ENCODE peak calls at places on chromosomes 16 and 17, in six cellular contexts. Q is WTC11; S is glutamatergic neuron; V is stimulated activated CD4-positive, alpha-beta T cell treated with anti-CD3 and anti-CD28 coated beads, Interleukin-2, amount 100 ng/mL, for 48 hours; D is nephron progenitor cell; L is DND-41. U is an unnamed sample.

GRCh38 chr16:56348168-56349085 is 76.9 kb downstream of the AMFR start:
- DNase-seq in Q (no peak), S (no peak), V (no peak), D (no peak), L (no peak), U (no peak)

GRCh38 chr17:59842901-59843652 is 49.7 kb downstream of the TUBD1 start:
- DNase-seq in Q (no peak), S (no peak), V (peak; percentile 68), D (no peak), L (no peak), U (peak; percentile 98)

GRCh38 chr17:59572301-59572924 is 7.0 kb downstream of the DHX40 start:
- DNase-seq in Q (no peak), S (no peak), V (no peak), D (no peak), L (no peak), U (peak; percentile 81)

GRCh38 chr16:85584192-85584757 is 28.8 kb upstream of the GSE1 start:
- DNase-seq in Q (no peak), S (no peak), V (no peak), D (no peak), L (no peak), U (no peak)

GRCh38 chr16:3101018-3101840 is 2.1 kb upstream of the ZSCAN10 start:
- DNase-seq in Q (peak; percentile 61), S (no peak), V (no peak), D (no peak), L (peak; percentile 24), U (peak; percentile 40)

GRCh38 chr17:35965272-35965671 is 16.0 kb downstream of the CCL16 start:
- DNase-seq in Q (no peak), S (no peak), V (no peak), D (no peak), L (no peak), U (no peak)

GRCh38 chr16:3681206-3681605 is 26.7 kb downstream of the DNASE1 start:
- DNase-seq in Q (no peak), S (no peak), V (no peak), D (no peak), L (no peak), U (peak; percentile 8)

GRCh38 chr16:55043499-55043898 is 112.8 kb downstream of the IRX5 start:
- DNase-seq in Q (no peak), S (no peak), V (no peak), D (no peak), L (no peak), U (no peak)

GRCh38 chr17:57410169-57410568 is 153.8 kb downstream of the MSI2 start:
- DNase-seq in Q (no peak), S (no peak), V (no peak), D (no peak), L (no peak), U (no peak)

GRCh38 chr16:19105891-19106624 is 7.7 kb upstream of the ITPRIPL2 start:
- DNase-seq in Q (no peak), S (no peak), V (no peak), D (no peak), L (no peak), U (no peak)

GRCh38 chr17:50064253-50064991 is 8.5 kb downstream of the ITGA3 start:
- DNase-seq in Q (no peak), S (no peak), V (no peak), D (peak; percentile 29), L (no peak), U (peak; percentile 95)

GRCh38 chr17:60087882-60088669 is 9.4 kb upstream of the HEATR6 start:
- DNase-seq in Q (no peak), S (no peak), V (no peak), D (no peak), L (no peak), U (peak; percentile 76)

GRCh38 chr16:84177740-84178070 is 9.2 kb downstream of the TAF1C start:
- DNase-seq in Q (no peak), S (no peak), V (no peak), D (no peak), L (no peak), U (peak; percentile 38)

GRCh38 chr17:6894206-6894528 is 62.6 kb upstream of the TEKT1 start:
- DNase-seq in Q (peak; percentile 87), S (peak; percentile 50), V (peak; percentile 45), D (no peak), L (peak; percentile 31), U (peak; percentile 40)

GRCh38 chr16:20873331-20873730 is 26.8 kb downstream of the DCUN1D3 start:
- DNase-seq in Q (no peak), S (no peak), V (no peak), D (no peak), L (no peak), U (no peak)

GRCh38 chr16:680967-681745 is 946 bp downstream of the STUB1 start:
- DNase-seq in Q (no peak), S (no peak), V (no peak), D (no peak), L (no peak), U (peak; percentile 45)

GRCh38 chr16:2163211-2163881 is 7.8 kb downstream of the TRAF7 start:
- DNase-seq in Q (no peak), S (no peak), V (no peak), D (no peak), L (no peak), U (no peak)

GRCh38 chr17:2695243-2695960 is 16.2 kb downstream of the CLUH start:
- DNase-seq in Q (peak; percentile 9), S (peak; percentile 13), V (no peak), D (no peak), L (peak; percentile 3), U (no peak)

GRCh38 chr17:73411330-73411747 is 99.5 kb upstream of the CDC42EP4 start:
- DNase-seq in Q (no peak), S (no peak), V (no peak), D (peak; percentile 30), L (no peak), U (no peak)

GRCh38 chr16:17556276-17557052 is 85.7 kb upstream of the XYLT1 start:
- DNase-seq in Q (peak; percentile 13), S (no peak), V (no peak), D (peak; percentile 5), L (no peak), U (peak; percentile 11)

GRCh38 chr17:10879110-10879509 is 41.2 kb upstream of the PIRT start:
- DNase-seq in Q (peak; percentile 30), S (peak; percentile 76), V (no peak), D (peak; percentile 54), L (no peak), U (peak; percentile 2)

GRCh38 chr17:17919169-17920107 is 52.8 kb downstream of the TOM1L2 start:
- DNase-seq in Q (peak; percentile 81), S (peak; percentile 72), V (peak; percentile 52), D (peak; percentile 75), L (peak; percentile 80), U (peak; percentile 82)

GRCh38 chr16:24255446-24256352 is at the start of gene CACNG3:
- DNase-seq in Q (peak; percentile 96), S (peak; percentile 52), V (peak; percentile 57), D (peak; percentile 97), L (peak; percentile 83), U (peak; percentile 23)

GRCh38 chr16:58299757-58300349 is 5.0 kb upstream of the PRSS54 start:
- DNase-seq in Q (peak; percentile 65), S (peak; percentile 41), V (peak; percentile 32), D (peak; percentile 30), L (peak; percentile 22), U (peak; percentile 29)

GRCh38 chr17:17999364-18000007 is 26.8 kb downstream of the DRC3 start:
- DNase-seq in Q (no peak), S (no peak), V (no peak), D (no peak), L (no peak), U (no peak)

GRCh38 chr16:65285128-65286120 is 163.6 kb upstream of the CDH11 start:
- DNase-seq in Q (no peak), S (no peak), V (no peak), D (no peak), L (no peak), U (peak; percentile 12)

GRCh38 chr16:8798174-8798527 is 512 bp downstream of the PMM2 start:
- DNase-seq in Q (no peak), S (no peak), V (peak; percentile 7), D (no peak), L (no peak), U (peak; percentile 21)

GRCh38 chr16:57152096-57153093 is 33.4 kb downstream of the PSME3IP1 start:
- DNase-seq in Q (no peak), S (no peak), V (no peak), D (no peak), L (no peak), U (no peak)

GRCh38 chr16:15952265-15952711 is 2.9 kb downstream of the ABCC1 start:
- DNase-seq in Q (no peak), S (no peak), V (no peak), D (no peak), L (no peak), U (no peak)

GRCh38 chr17:80847506-80848230 is 144.0 kb upstream of the CHMP6 start:
- DNase-seq in Q (no peak), S (no peak), V (peak; percentile 44), D (no peak), L (peak; percentile 36), U (no peak)

GRCh38 chr17:75270218-75270965 is 639 bp downstream of the MIF4GD start:
- DNase-seq in Q (peak; percentile 66), S (peak; percentile 72), V (peak; percentile 55), D (peak; percentile 67), L (peak; percentile 68), U (peak; percentile 80)

GRCh38 chr17:40068584-40068916 is 5.8 kb downstream of the THRA start:
- DNase-seq in Q (no peak), S (no peak), V (no peak), D (no peak), L (no peak), U (no peak)

GRCh38 chr17:2547176-2547575 is 35.5 kb upstream of the METTL16 start:
- DNase-seq in Q (no peak), S (no peak), V (no peak), D (no peak), L (no peak), U (peak; percentile 53)

GRCh38 chr17:39663688-39664580 is 1.2 kb upstream of the TCAP start:
- DNase-seq in Q (peak; percentile 76), S (peak; percentile 65), V (no peak), D (peak; percentile 40), L (no peak), U (no peak)

GRCh38 chr17:77369544-77369971 is 228.8 kb downstream of the SEC14L1 start:
- DNase-seq in Q (no peak), S (no peak), V (no peak), D (peak; percentile 1), L (no peak), U (no peak)

GRCh38 chr16:81873843-81874752 is 95.0 kb downstream of the PLCG2 start:
- DNase-seq in Q (peak; percentile 77), S (peak; percentile 78), V (peak; percentile 47), D (peak; percentile 76), L (peak; percentile 57), U (peak; percentile 47)

GRCh38 chr16:59878999-59879398 is 1144.9 kb upstream of the GOT2 start:
- DNase-seq in Q (no peak), S (no peak), V (no peak), D (no peak), L (no peak), U (no peak)

GRCh38 chr17:63445065-63445464 is 1.0 kb downstream of the CYB561 start:
- DNase-seq in Q (no peak), S (no peak), V (no peak), D (no peak), L (no peak), U (no peak)